ENCODE peak calls at places on chromosomes 1 and 21, in eight cellular contexts. One of them, this sample, is unnamed.

GRCh38 chr1:215344534-215344933 is 222.6 kb upstream of the KCTD3 start:
- DNase-seq in activated CD8-positive, alpha-beta T cell treated with anti-CD3 and anti-CD28 coated beads, Interleukin-2, amount 10 ng/mL, durations not matched to agents 7 days and 5 days: no peak
- DNase-seq in cardiac fibroblast: peak; percentile 2
- DNase-seq in astrocyte of the hippocampus: no peak
- DNase-seq in CD4-positive, alpha-beta memory T cell: no peak
- DNase-seq in EH: no peak
- DNase-seq in stimulated activated naive CD8-positive, alpha-beta T cell treated with anti-CD3 and anti-CD28 coated beads, Interleukin-15, Interleukin-2, amounts not matched to agents 100 U/mL and 50 U/mL, for 24 hours: no peak
- DNase-seq in ovary: no peak
- DNase-seq in this sample: no peak

GRCh38 chr1:64484651-64485050 is 14.7 kb downstream of the CACHD1 start:
- DNase-seq in activated CD8-positive, alpha-beta T cell treated with anti-CD3 and anti-CD28 coated beads, Interleukin-2, amount 10 ng/mL, durations not matched to agents 7 days and 5 days: no peak
- DNase-seq in cardiac fibroblast: no peak
- DNase-seq in astrocyte of the hippocampus: peak; percentile 79
- DNase-seq in CD4-positive, alpha-beta memory T cell: no peak
- DNase-seq in EH: no peak
- DNase-seq in stimulated activated naive CD8-positive, alpha-beta T cell treated with anti-CD3 and anti-CD28 coated beads, Interleukin-15, Interleukin-2, amounts not matched to agents 100 U/mL and 50 U/mL, for 24 hours: no peak
- DNase-seq in ovary: no peak
- DNase-seq in this sample: no peak

GRCh38 chr1:174284052-174284451 is 124.7 kb downstream of the RABGAP1L start:
- DNase-seq in activated CD8-positive, alpha-beta T cell treated with anti-CD3 and anti-CD28 coated beads, Interleukin-2, amount 10 ng/mL, durations not matched to agents 7 days and 5 days: no peak
- DNase-seq in cardiac fibroblast: no peak
- DNase-seq in astrocyte of the hippocampus: no peak
- DNase-seq in CD4-positive, alpha-beta memory T cell: no peak
- DNase-seq in EH: no peak
- DNase-seq in stimulated activated naive CD8-positive, alpha-beta T cell treated with anti-CD3 and anti-CD28 coated beads, Interleukin-15, Interleukin-2, amounts not matched to agents 100 U/mL and 50 U/mL, for 24 hours: no peak
- DNase-seq in ovary: no peak
- DNase-seq in this sample: no peak

GRCh38 chr1:114803001-114803400 is 22.5 kb upstream of the SIKE1 start:
- DNase-seq in activated CD8-positive, alpha-beta T cell treated with anti-CD3 and anti-CD28 coated beads, Interleukin-2, amount 10 ng/mL, durations not matched to agents 7 days and 5 days: no peak
- DNase-seq in cardiac fibroblast: no peak
- DNase-seq in astrocyte of the hippocampus: no peak
- DNase-seq in CD4-positive, alpha-beta memory T cell: no peak
- DNase-seq in EH: no peak
- DNase-seq in stimulated activated naive CD8-positive, alpha-beta T cell treated with anti-CD3 and anti-CD28 coated beads, Interleukin-15, Interleukin-2, amounts not matched to agents 100 U/mL and 50 U/mL, for 24 hours: no peak
- DNase-seq in ovary: no peak
- DNase-seq in this sample: no peak

GRCh38 chr1:32906652-32907051 is 5.5 kb upstream of the TMEM54 start:
- DNase-seq in activated CD8-positive, alpha-beta T cell treated with anti-CD3 and anti-CD28 coated beads, Interleukin-2, amount 10 ng/mL, durations not matched to agents 7 days and 5 days: no peak
- DNase-seq in cardiac fibroblast: no peak
- DNase-seq in astrocyte of the hippocampus: no peak
- DNase-seq in CD4-positive, alpha-beta memory T cell: no peak
- DNase-seq in EH: no peak
- DNase-seq in stimulated activated naive CD8-positive, alpha-beta T cell treated with anti-CD3 and anti-CD28 coated beads, Interleukin-15, Interleukin-2, amounts not matched to agents 100 U/mL and 50 U/mL, for 24 hours: no peak
- DNase-seq in ovary: no peak
- DNase-seq in this sample: no peak

GRCh38 chr1:11522400-11523235 is 43.7 kb downstream of the DISP3 start:
- DNase-seq in activated CD8-positive, alpha-beta T cell treated with anti-CD3 and anti-CD28 coated beads, Interleukin-2, amount 10 ng/mL, durations not matched to agents 7 days and 5 days: no peak
- DNase-seq in cardiac fibroblast: no peak
- DNase-seq in astrocyte of the hippocampus: no peak
- DNase-seq in CD4-positive, alpha-beta memory T cell: no peak
- DNase-seq in EH: no peak
- DNase-seq in stimulated activated naive CD8-positive, alpha-beta T cell treated with anti-CD3 and anti-CD28 coated beads, Interleukin-15, Interleukin-2, amounts not matched to agents 100 U/mL and 50 U/mL, for 24 hours: no peak
- DNase-seq in ovary: peak; percentile 20
- DNase-seq in this sample: no peak

GRCh38 chr21:33384851-33385331 is 18.3 kb upstream of the IFNGR2 start:
- DNase-seq in activated CD8-positive, alpha-beta T cell treated with anti-CD3 and anti-CD28 coated beads, Interleukin-2, amount 10 ng/mL, durations not matched to agents 7 days and 5 days: peak; percentile 63
- DNase-seq in cardiac fibroblast: no peak
- DNase-seq in astrocyte of the hippocampus: peak; percentile 73
- DNase-seq in CD4-positive, alpha-beta memory T cell: peak; percentile 77
- DNase-seq in EH: no peak
- DNase-seq in stimulated activated naive CD8-positive, alpha-beta T cell treated with anti-CD3 and anti-CD28 coated beads, Interleukin-15, Interleukin-2, amounts not matched to agents 100 U/mL and 50 U/mL, for 24 hours: no peak
- DNase-seq in ovary: no peak
- DNase-seq in this sample: no peak

GRCh38 chr1:228141082-228141870 is 1.2 kb downstream of the GUK1 start:
- DNase-seq in activated CD8-positive, alpha-beta T cell treated with anti-CD3 and anti-CD28 coated beads, Interleukin-2, amount 10 ng/mL, durations not matched to agents 7 days and 5 days: peak; percentile 62
- DNase-seq in cardiac fibroblast: peak; percentile 95
- DNase-seq in astrocyte of the hippocampus: peak; percentile 44
- DNase-seq in CD4-positive, alpha-beta memory T cell: peak; percentile 26
- DNase-seq in EH: peak; percentile 64
- DNase-seq in stimulated activated naive CD8-positive, alpha-beta T cell treated with anti-CD3 and anti-CD28 coated beads, Interleukin-15, Interleukin-2, amounts not matched to agents 100 U/mL and 50 U/mL, for 24 hours: peak; percentile 35
- DNase-seq in ovary: peak; percentile 73
- DNase-seq in this sample: peak; percentile 36

GRCh38 chr1:192263436-192263835 is 53.4 kb upstream of the RGS21 start:
- DNase-seq in activated CD8-positive, alpha-beta T cell treated with anti-CD3 and anti-CD28 coated beads, Interleukin-2, amount 10 ng/mL, durations not matched to agents 7 days and 5 days: no peak
- DNase-seq in cardiac fibroblast: peak; percentile 93
- DNase-seq in astrocyte of the hippocampus: peak; percentile 57
- DNase-seq in CD4-positive, alpha-beta memory T cell: no peak
- DNase-seq in EH: peak; percentile 7
- DNase-seq in stimulated activated naive CD8-positive, alpha-beta T cell treated with anti-CD3 and anti-CD28 coated beads, Interleukin-15, Interleukin-2, amounts not matched to agents 100 U/mL and 50 U/mL, for 24 hours: no peak
- DNase-seq in ovary: no peak
- DNase-seq in this sample: no peak

GRCh38 chr1:185375583-185375982 is 58.5 kb upstream of the IVNS1ABP start:
- DNase-seq in activated CD8-positive, alpha-beta T cell treated with anti-CD3 and anti-CD28 coated beads, Interleukin-2, amount 10 ng/mL, durations not matched to agents 7 days and 5 days: no peak
- DNase-seq in cardiac fibroblast: peak; percentile 65
- DNase-seq in astrocyte of the hippocampus: no peak
- DNase-seq in CD4-positive, alpha-beta memory T cell: no peak
- DNase-seq in EH: peak; percentile 64
- DNase-seq in stimulated activated naive CD8-positive, alpha-beta T cell treated with anti-CD3 and anti-CD28 coated beads, Interleukin-15, Interleukin-2, amounts not matched to agents 100 U/mL and 50 U/mL, for 24 hours: no peak
- DNase-seq in ovary: no peak
- DNase-seq in this sample: no peak

GRCh38 chr1:110880708-110881374 is 7.9 kb downstream of the CD53 start:
- DNase-seq in activated CD8-positive, alpha-beta T cell treated with anti-CD3 and anti-CD28 coated beads, Interleukin-2, amount 10 ng/mL, durations not matched to agents 7 days and 5 days: peak; percentile 67
- DNase-seq in cardiac fibroblast: no peak
- DNase-seq in astrocyte of the hippocampus: peak; percentile 2
- DNase-seq in CD4-positive, alpha-beta memory T cell: peak; percentile 63
- DNase-seq in EH: no peak
- DNase-seq in stimulated activated naive CD8-positive, alpha-beta T cell treated with anti-CD3 and anti-CD28 coated beads, Interleukin-15, Interleukin-2, amounts not matched to agents 100 U/mL and 50 U/mL, for 24 hours: peak; percentile 55
- DNase-seq in ovary: no peak
- DNase-seq in this sample: no peak

GRCh38 chr1:3518256-3518655 is 63.8 kb downstream of the ARHGEF16 start:
- DNase-seq in activated CD8-positive, alpha-beta T cell treated with anti-CD3 and anti-CD28 coated beads, Interleukin-2, amount 10 ng/mL, durations not matched to agents 7 days and 5 days: peak; percentile 43
- DNase-seq in cardiac fibroblast: no peak
- DNase-seq in astrocyte of the hippocampus: no peak
- DNase-seq in CD4-positive, alpha-beta memory T cell: peak; percentile 21
- DNase-seq in EH: no peak
- DNase-seq in stimulated activated naive CD8-positive, alpha-beta T cell treated with anti-CD3 and anti-CD28 coated beads, Interleukin-15, Interleukin-2, amounts not matched to agents 100 U/mL and 50 U/mL, for 24 hours: peak; percentile 37
- DNase-seq in ovary: no peak
- DNase-seq in this sample: no peak

GRCh38 chr1:192545781-192546521 is 29.6 kb upstream of the RGS1 start:
- DNase-seq in activated CD8-positive, alpha-beta T cell treated with anti-CD3 and anti-CD28 coated beads, Interleukin-2, amount 10 ng/mL, durations not matched to agents 7 days and 5 days: no peak
- DNase-seq in cardiac fibroblast: peak; percentile 58
- DNase-seq in astrocyte of the hippocampus: no peak
- DNase-seq in CD4-positive, alpha-beta memory T cell: no peak
- DNase-seq in EH: no peak
- DNase-seq in stimulated activated naive CD8-positive, alpha-beta T cell treated with anti-CD3 and anti-CD28 coated beads, Interleukin-15, Interleukin-2, amounts not matched to agents 100 U/mL and 50 U/mL, for 24 hours: no peak
- DNase-seq in ovary: no peak
- DNase-seq in this sample: no peak

GRCh38 chr1:41353744-41354143 is 7.5 kb upstream of the FOXO6 start:
- DNase-seq in activated CD8-positive, alpha-beta T cell treated with anti-CD3 and anti-CD28 coated beads, Interleukin-2, amount 10 ng/mL, durations not matched to agents 7 days and 5 days: no peak
- DNase-seq in cardiac fibroblast: no peak
- DNase-seq in astrocyte of the hippocampus: no peak
- DNase-seq in CD4-positive, alpha-beta memory T cell: no peak
- DNase-seq in EH: peak; percentile 47
- DNase-seq in stimulated activated naive CD8-positive, alpha-beta T cell treated with anti-CD3 and anti-CD28 coated beads, Interleukin-15, Interleukin-2, amounts not matched to agents 100 U/mL and 50 U/mL, for 24 hours: no peak
- DNase-seq in ovary: no peak
- DNase-seq in this sample: no peak

This sample was measured in T1000.